ENCODE peak calls at places on chromosome 18, in six cellular contexts. N is fibroblast of pulmonary artery; C is CD8-positive, alpha-beta T cell; O is astrocyte of the cerebellum; E is fibroblast of the aortic adventitia; Y is tibial artery. U is an unnamed sample.

GRCh38 chr18:41323044-41323443 is 632.0 kb upstream of the PIK3C3 start:
- DNase-seq in N (peak), C (no peak), O (no peak), E (no peak), Y (no peak), U (peak)

GRCh38 chr18:59220164-59220783 is 316 bp downstream of the GRP start:
- DNase-seq in N (no peak), C (no peak), O (no peak), E (no peak), Y (no peak), U (no peak)

GRCh38 chr18:30858562-30858961 is 184.0 kb downstream of the DSC3 start:
- DNase-seq in N (no peak), C (no peak), O (no peak), E (no peak), Y (no peak), U (no peak)

GRCh38 chr18:47417807-47418206 is 166.3 kb upstream of the SKOR2 start:
- DNase-seq in N (no peak), C (no peak), O (no peak), E (peak), Y (no peak), U (no peak)

GRCh38 chr18:53603281-53603680 is 621.2 kb downstream of the MBD2 start:
- DNase-seq in N (no peak), C (no peak), O (no peak), E (no peak), Y (no peak), U (no peak)

GRCh38 chr18:28115149-28115550 is 61.8 kb downstream of the CDH2 start:
- DNase-seq in N (peak), C (no peak), O (peak), E (peak), Y (no peak), U (peak)

GRCh38 chr18:5977022-5977421 is 81.7 kb upstream of the TMEM200C start:
- DNase-seq in N (no peak), C (no peak), O (no peak), E (no peak), Y (no peak), U (no peak)

GRCh38 chr18:79775441-79776221 is 22.1 kb upstream of the KCNG2 start:
- DNase-seq in N (no peak), C (no peak), O (no peak), E (no peak), Y (peak), U (no peak)

GRCh38 chr18:47754311-47755101 is 176.0 kb downstream of the SMAD2 start:
- DNase-seq in N (peak), C (no peak), O (no peak), E (no peak), Y (no peak), U (no peak)

GRCh38 chr18:42931501-42931900 is 184.0 kb downstream of the RIT2 start:
- DNase-seq in N (peak), C (no peak), O (peak), E (peak), Y (no peak), U (peak)

GRCh38 chr18:72672364-72673151 is 128.4 kb upstream of the CBLN2 start:
- DNase-seq in N (peak), C (no peak), O (peak), E (peak), Y (no peak), U (no peak)

GRCh38 chr18:65721634-65722033 is 29.2 kb upstream of the CDH7 start:
- DNase-seq in N (no peak), C (no peak), O (no peak), E (no peak), Y (no peak), U (no peak)

GRCh38 chr18:54776282-54776977 is 51.8 kb upstream of the RAB27B start:
- DNase-seq in N (peak), C (no peak), O (peak), E (peak), Y (no peak), U (peak)

GRCh38 chr18:48777026-48777736 is 173.6 kb downstream of the SMAD7 start:
- DNase-seq in N (peak), C (peak), O (no peak), E (peak), Y (peak), U (no peak)

GRCh38 chr18:13217971-13218375 is 587 bp upstream of the LDLRAD4 start:
- DNase-seq in N (no peak), C (no peak), O (no peak), E (no peak), Y (no peak), U (no peak)

GRCh38 chr18:48571619-48572384 is 33.0 kb downstream of the CTIF start:
- DNase-seq in N (no peak), C (no peak), O (no peak), E (peak), Y (no peak), U (no peak)

GRCh38 chr18:78713064-78713463 is 266.6 kb upstream of the SALL3 start:
- DNase-seq in N (no peak), C (no peak), O (no peak), E (no peak), Y (peak), U (no peak)

GRCh38 chr18:41881285-41881684 is 73.7 kb upstream of the PIK3C3 start:
- DNase-seq in N (peak), C (no peak), O (no peak), E (peak), Y (no peak), U (peak)

GRCh38 chr18:68833756-68834155 is 35.9 kb downstream of the CCDC102B start:
- DNase-seq in N (no peak), C (no peak), O (no peak), E (no peak), Y (no peak), U (no peak)

GRCh38 chr18:57846258-57846657 is 43.1 kb upstream of the ATP8B1 start:
- DNase-seq in N (peak), C (no peak), O (peak), E (peak), Y (no peak), U (peak)

GRCh38 chr18:70762812-70763211 is 474.0 kb downstream of the SOCS6 start:
- DNase-seq in N (no peak), C (no peak), O (no peak), E (no peak), Y (no peak), U (no peak)

GRCh38 chr18:45670281-45670962 is 53.6 kb upstream of the SLC14A1 start:
- DNase-seq in N (peak), C (no peak), O (no peak), E (peak), Y (peak), U (no peak)

GRCh38 chr18:74516271-74517235 is 17.7 kb upstream of the CNDP1 start:
- DNase-seq in N (no peak), C (no peak), O (no peak), E (no peak), Y (peak), U (no peak)

GRCh38 chr18:48656582-48656981 is 117.8 kb downstream of the CTIF start:
- DNase-seq in N (no peak), C (no peak), O (no peak), E (no peak), Y (no peak), U (no peak)

GRCh38 chr18:22170421-22171262 is 1.3 kb downstream of the GATA6 start:
- DNase-seq in N (peak), C (no peak), O (no peak), E (peak), Y (no peak), U (no peak)

GRCh38 chr18:23864620-23865019 is 149.9 kb upstream of the TTC39C start:
- DNase-seq in N (no peak), C (peak), O (no peak), E (no peak), Y (no peak), U (no peak)

GRCh38 chr18:35062408-35062807 is 21.2 kb downstream of the MAPRE2 start:
- DNase-seq in N (no peak), C (no peak), O (no peak), E (no peak), Y (no peak), U (no peak)

GRCh38 chr18:29962579-29962978 is 1080.0 kb downstream of the DSC3 start:
- DNase-seq in N (no peak), C (no peak), O (no peak), E (no peak), Y (no peak), U (no peak)

GRCh38 chr18:3044931-3045698 is 32.2 kb upstream of the LPIN2 start:
- DNase-seq in N (no peak), C (no peak), O (no peak), E (no peak), Y (no peak), U (no peak)

GRCh38 chr18:42780171-42780570 is 335.3 kb downstream of the RIT2 start:
- DNase-seq in N (no peak), C (no peak), O (no peak), E (no peak), Y (no peak), U (no peak)

GRCh38 chr18:72799106-72799505 is 68.7 kb downstream of the NETO1 start:
- DNase-seq in N (no peak), C (no peak), O (no peak), E (no peak), Y (no peak), U (peak)

GRCh38 chr18:54277899-54278298 is 8.6 kb downstream of the POLI start:
- DNase-seq in N (no peak), C (no peak), O (no peak), E (no peak), Y (no peak), U (no peak)

GRCh38 chr18:32332708-32333107 is 138.0 kb downstream of the GAREM1 start:
- DNase-seq in N (no peak), C (no peak), O (no peak), E (no peak), Y (no peak), U (no peak)

GRCh38 chr18:32326450-32327309 is 136.8 kb downstream of the MEP1B start:
- DNase-seq in N (no peak), C (no peak), O (no peak), E (no peak), Y (no peak), U (no peak)

GRCh38 chr18:32324173-32324572 is 134.3 kb downstream of the MEP1B start:
- DNase-seq in N (peak), C (no peak), O (no peak), E (peak), Y (no peak), U (no peak)

GRCh38 chr18:32328974-32329373 is 139.1 kb downstream of the MEP1B start:
- DNase-seq in N (no peak), C (no peak), O (no peak), E (no peak), Y (no peak), U (no peak)

DNA sequence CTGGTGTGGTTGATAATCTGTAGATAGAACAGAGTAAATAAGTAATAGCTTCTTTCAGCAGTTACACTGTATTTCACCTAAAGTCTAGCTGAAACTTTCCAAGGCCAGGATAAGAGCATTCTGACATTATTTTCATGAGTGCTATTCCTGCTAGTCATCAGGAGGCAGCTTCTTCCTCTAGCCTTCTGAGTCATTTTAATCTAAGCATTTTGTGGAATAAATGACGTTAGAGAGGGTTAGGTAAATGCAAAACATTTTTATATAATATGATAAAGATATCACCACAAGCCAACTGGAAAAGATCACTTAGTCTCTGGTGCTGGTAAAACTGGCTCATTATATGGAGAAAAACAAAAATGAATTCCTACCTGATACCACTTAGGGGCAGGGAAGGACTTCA is 138.5 kb downstream of the MEP1B start:
- DNase-seq in N (peak), C (no peak), O (no peak), E (peak), Y (no peak), U (no peak)
- H3K4me3 ChIP-seq in N (no peak), C (no peak), O (no peak), E (no peak), Y (no peak), U (no peak)

DNA sequence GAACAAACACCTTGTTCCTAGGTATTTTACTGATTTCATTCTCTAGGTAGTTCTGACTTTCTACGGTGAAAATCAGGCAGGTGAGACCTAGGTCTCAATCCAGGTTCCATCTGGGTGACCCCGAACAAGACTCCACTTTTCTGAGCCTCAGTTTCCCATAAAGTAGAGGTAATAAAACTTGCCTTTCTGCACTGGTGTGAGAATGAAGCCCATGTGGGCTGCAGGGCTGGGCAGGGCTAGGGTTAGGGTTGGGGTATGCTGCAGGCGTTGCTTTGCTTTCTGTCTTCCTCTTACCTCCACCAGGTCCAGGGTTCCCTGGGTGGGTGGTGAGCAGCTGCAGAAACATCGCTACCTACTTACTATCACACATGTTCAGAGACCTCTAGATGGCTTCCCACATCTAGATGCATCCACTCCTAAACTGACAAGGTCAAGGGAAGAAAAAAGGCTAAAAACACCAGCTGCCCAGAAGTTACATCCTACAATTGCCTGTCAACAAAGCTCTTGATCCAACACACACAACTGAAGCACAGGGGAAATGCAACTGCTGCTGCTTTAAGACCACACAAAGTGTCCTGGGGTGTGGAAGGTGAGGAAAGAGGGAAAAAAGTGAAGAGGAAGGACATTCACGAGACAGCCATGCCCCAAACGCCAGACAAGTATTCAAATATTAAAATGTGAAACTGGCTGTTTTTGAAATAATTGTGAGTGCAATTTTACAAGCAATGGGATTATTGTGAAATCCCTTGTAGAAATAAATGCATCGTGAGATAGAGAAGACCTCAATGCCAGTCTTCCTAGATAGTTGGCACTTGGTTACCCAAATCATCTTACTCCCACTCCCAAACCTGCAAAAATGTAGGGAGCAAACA is 23.5 kb downstream of the MBP start:
- DNase-seq in N (no peak), C (peak), O (no peak), E (no peak), Y (peak), U (no peak)
- H3K4me3 ChIP-seq in N (no peak), C (no peak), O (no peak), E (no peak), Y (no peak), U (no peak)

DNA sequence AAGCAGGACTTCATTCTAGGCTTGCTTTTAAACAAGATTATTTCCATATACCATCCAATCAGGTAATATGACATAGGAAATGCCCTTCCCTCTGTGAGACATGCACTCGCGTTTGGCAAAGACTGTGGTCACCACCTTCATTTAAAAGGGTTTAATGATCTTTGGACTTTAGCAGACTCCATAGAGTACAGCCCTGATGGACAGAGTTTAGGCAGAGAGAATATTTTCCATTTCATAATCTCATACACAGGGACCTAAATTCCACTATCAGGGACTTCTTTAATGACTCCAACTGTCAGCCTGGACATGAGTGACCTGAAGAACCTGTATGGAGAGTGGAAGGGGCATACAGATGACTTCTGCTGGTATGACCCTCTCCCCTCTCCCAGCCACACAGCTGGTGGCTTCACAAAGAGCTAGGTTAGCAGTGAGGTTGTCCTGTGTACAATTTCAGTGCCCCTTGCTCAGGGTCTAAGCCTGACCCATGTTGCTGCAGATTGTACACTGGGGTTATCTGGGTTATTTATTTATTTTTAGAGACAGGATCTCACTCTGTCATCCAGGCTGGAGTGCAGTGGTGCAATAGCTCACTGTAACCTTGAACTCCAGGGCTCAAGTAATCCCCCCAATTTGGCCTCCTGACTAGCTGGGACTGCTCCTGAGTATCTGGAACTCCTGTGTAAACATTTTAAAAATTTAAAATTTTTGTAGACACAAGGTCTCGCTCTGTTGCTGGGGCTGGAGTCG is 59.2 kb downstream of the PTPRM start:
- DNase-seq in N (no peak), C (no peak), O (no peak), E (no peak), Y (no peak), U (no peak)
- H3K4me3 ChIP-seq in N (no peak), C (no peak), O (no peak), E (no peak), Y (no peak), U (no peak)

GRCh38 chr18:77054606-77055428 is 77.8 kb downstream of the MBP start:
- DNase-seq in N (peak), C (peak), O (no peak), E (peak), Y (peak), U (peak)

GRCh38 chr18:77054288-77054605 is 78.3 kb downstream of the MBP start:
- DNase-seq in N (no peak), C (no peak), O (no peak), E (no peak), Y (no peak), U (no peak)

GRCh38 chr18:77052297-77052645 is 80.3 kb downstream of the MBP start:
- DNase-seq in N (no peak), C (no peak), O (no peak), E (no peak), Y (no peak), U (no peak)

GRCh38 chr18:77052656-77053309 is 79.8 kb downstream of the MBP start:
- DNase-seq in N (no peak), C (no peak), O (no peak), E (no peak), Y (no peak), U (no peak)

GRCh38 chr18:77053616-77054287 is 78.8 kb downstream of the MBP start:
- DNase-seq in N (no peak), C (no peak), O (no peak), E (no peak), Y (no peak), U (no peak)
- H3K4me3 ChIP-seq in N (no peak), C (peak), O (no peak), E (no peak), Y (no peak), U (no peak)

GRCh38 chr18:710418-711300 is 1.8 kb downstream of the ENOSF1 start:
- DNase-seq in N (no peak), C (no peak), O (no peak), E (no peak), Y (no peak), U (no peak)

GRCh38 chr18:711693-712400 is 583 bp downstream of the ENOSF1 start:
- DNase-seq in N (peak), C (peak), O (peak), E (peak), Y (peak), U (peak)

GRCh38 chr18:711330-711692 is 1.1 kb downstream of the ENOSF1 start:
- DNase-seq in N (no peak), C (no peak), O (no peak), E (no peak), Y (no peak), U (no peak)

GRCh38 chr18:712401-713134 is at the start of gene ENOSF1:
- DNase-seq in N (peak), C (peak), O (peak), E (peak), Y (peak), U (peak)

DNA sequence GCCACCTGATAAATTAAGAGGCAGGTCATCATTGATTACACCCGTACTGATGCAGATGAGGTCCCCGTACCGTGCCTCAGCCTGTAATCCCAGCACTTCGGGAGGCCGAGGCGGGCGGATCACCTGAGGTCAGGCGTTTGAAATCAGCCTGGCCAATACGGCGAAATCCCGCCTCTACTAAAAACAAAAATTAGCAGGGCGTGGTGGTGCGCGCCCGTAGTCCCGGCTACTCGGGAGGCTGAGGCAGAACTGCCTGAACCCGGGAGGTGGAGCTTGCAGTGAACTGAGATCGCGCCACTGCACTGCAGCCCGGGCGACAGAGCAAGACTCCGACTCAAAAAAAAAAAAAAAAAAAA is 683 bp upstream of the ENOSF1 start:
- DNase-seq in N (no peak), C (no peak), O (no peak), E (no peak), Y (no peak), U (no peak)
- H3K4me3 ChIP-seq in N (peak), C (peak), O (peak), E (peak), Y (peak), U (no peak)

U was measured in skeletal muscle cell.